ENCODE peak calls at places on chromosome 13, in nine cellular contexts. Z is T-helper 2 cell treated with Interferon-gamma antibody and Interleukin-4, amounts not matched to agents 5 μg/mL and 100 μg/mL, for 36 hours; I is NCI-H2029; H is NCI-H774; E is ascending aorta; V is AG08395; W is CD8-positive, alpha-beta memory T cell; M is LHCN-M2; B is activated CD4-positive, alpha-beta T cell treated with anti-CD3 and anti-CD28 coated beads for 36 hours. G is an unnamed sample.

GRCh38 chr13:27915301-27916207 is 4.2 kb upstream of the PDX1 start:
- DNase-seq in Z (no peak), I (no peak), H (no peak), E (no peak), V (no peak), W (no peak), M (no peak), B (no peak), G (no peak)

GRCh38 chr13:39317284-39317683 is 279.0 kb downstream of the NHLRC3 start:
- DNase-seq in Z (no peak), I (no peak), H (no peak), E (peak; percentile 72), V (peak; percentile 50), W (no peak), M (peak; percentile 29), B (no peak), G (peak; percentile 47)

GRCh38 chr13:94195715-94196114 is 283.8 kb downstream of the DCT start:
- DNase-seq in Z (no peak), I (no peak), H (no peak), E (no peak), V (peak; percentile 63), W (no peak), M (peak; percentile 99), B (no peak), G (peak; percentile 53)

GRCh38 chr13:24176351-24177101 is 16.0 kb downstream of the SPATA13 start:
- DNase-seq in Z (no peak), I (no peak), H (no peak), E (no peak), V (no peak), W (no peak), M (no peak), B (no peak), G (no peak)

GRCh38 chr13:75061909-75062308 is 420.1 kb downstream of the TBC1D4 start:
- DNase-seq in Z (no peak), I (no peak), H (no peak), E (no peak), V (no peak), W (no peak), M (no peak), B (no peak), G (no peak)

GRCh38 chr13:50512602-50513527 is 330.6 kb downstream of the DLEU7 start:
- DNase-seq in Z (peak; percentile 26), I (peak; percentile 7), H (no peak), E (peak; percentile 79), V (peak; percentile 59), W (peak; percentile 13), M (peak; percentile 52), B (peak; percentile 63), G (peak; percentile 57)

GRCh38 chr13:94947392-94947791 is 235.0 kb upstream of the SOX21 start:
- DNase-seq in Z (no peak), I (no peak), H (no peak), E (no peak), V (no peak), W (no peak), M (no peak), B (no peak), G (no peak)

GRCh38 chr13:80753951-80754350 is 413.0 kb upstream of the SPRY2 start:
- DNase-seq in Z (no peak), I (no peak), H (no peak), E (no peak), V (no peak), W (no peak), M (peak; percentile 65), B (no peak), G (no peak)

GRCh38 chr13:80361883-80362327 is 21.0 kb upstream of the SPRY2 start:
- DNase-seq in Z (no peak), I (no peak), H (no peak), E (no peak), V (no peak), W (no peak), M (peak; percentile 54), B (no peak), G (no peak)

GRCh38 chr13:113027095-113027494 is 58.1 kb downstream of the MCF2L start:
- DNase-seq in Z (no peak), I (no peak), H (no peak), E (no peak), V (no peak), W (no peak), M (no peak), B (no peak), G (no peak)

GRCh38 chr13:113855931-113856715 is 7.8 kb downstream of the GAS6 start:
- DNase-seq in Z (no peak), I (no peak), H (no peak), E (no peak), V (no peak), W (no peak), M (no peak), B (no peak), G (no peak)

GRCh38 chr13:53150568-53150967 is 122.0 kb downstream of the OLFM4 start:
- DNase-seq in Z (no peak), I (no peak), H (no peak), E (no peak), V (no peak), W (no peak), M (no peak), B (no peak), G (no peak)

GRCh38 chr13:109205315-109205714 is 575.9 kb downstream of the MYO16 start:
- DNase-seq in Z (no peak), I (no peak), H (no peak), E (no peak), V (peak; percentile 14), W (no peak), M (no peak), B (no peak), G (no peak)

GRCh38 chr13:106846571-106846970 is 278.6 kb upstream of the ARGLU1 start:
- DNase-seq in Z (no peak), I (no peak), H (no peak), E (no peak), V (no peak), W (no peak), M (no peak), B (no peak), G (no peak)

G was measured in AG08396.